ENCODE peak calls at places on chromosome 1, in six cellular contexts. R is stimulated activated CD8-positive, alpha-beta memory T cell treated with anti-CD3 and anti-CD28 coated beads, Interleukin-15, amount 100 ng/mL, for 48 hours; W is NCI-H2029; Q is fibroblast of mammary gland; K is non-pigmented ciliary epithelial cell; V is OCI-LY7. I is an unnamed sample.
A peak's percentile ranks its signal among the peaks of the same experiment; 100 is the strongest.

GRCh38 chr1:5465281-5465680 is 526.9 kb downstream of the NPHP4 start:
- DNase-seq in R (no peak), Q (no peak), W (no peak), V (no peak), K (no peak), I (no peak)

GRCh38 chr1:2156866-2157265 is 37.7 kb downstream of the FAAP20 start:
- DNase-seq in V (no peak), W (no peak), R (no peak), K (no peak), Q (no peak), I (no peak)

GRCh38 chr1:209783338-209783737 is 1.0 kb downstream of the C1orf74 start:
- DNase-seq in K (no peak), R (no peak), W (no peak), V (no peak), Q (no peak), I (no peak)

GRCh38 chr1:224380003-224380402 is 23.3 kb downstream of the CNIH4 start:
- DNase-seq in W (no peak), R (peak; percentile 39), Q (no peak), K (no peak), V (peak; percentile 18), I (peak; percentile 84)

GRCh38 chr1:44368471-44369151 is 13.6 kb upstream of the ERI3 start:
- DNase-seq in Q (no peak), V (no peak), R (no peak), W (no peak), K (no peak), I (no peak)

GRCh38 chr1:91854852-91855251 is 31.1 kb downstream of the TGFBR3 start:
- DNase-seq in W (no peak), R (no peak), K (no peak), Q (no peak), V (no peak), I (no peak)

GRCh38 chr1:12415239-12415543 is 185.4 kb downstream of the VPS13D start:
- DNase-seq in V (no peak), Q (peak; percentile 68), R (no peak), K (no peak), W (no peak), I (no peak)

GRCh38 chr1:89259283-89259971 is 13.2 kb downstream of the GBP5 start:
- DNase-seq in R (peak; percentile 33), K (no peak), W (no peak), Q (no peak), V (no peak), I (peak; percentile 14)

GRCh38 chr1:212782422-212783154 is 9.0 kb downstream of the NSL1 start:
- DNase-seq in W (peak; percentile 14), K (no peak), Q (peak; percentile 62), V (peak; percentile 42), R (no peak), I (peak; percentile 63)

GRCh38 chr1:31761883-31762282 is 2.3 kb downstream of the ADGRB2 start:
- DNase-seq in W (no peak), K (no peak), V (no peak), Q (peak; percentile 66), R (no peak), I (no peak)

GRCh38 chr1:97533358-97533757 is 387.5 kb downstream of the DPYD start:
- DNase-seq in Q (no peak), R (no peak), V (no peak), W (no peak), K (no peak), I (no peak)

GRCh38 chr1:4564083-4564482 is 90.3 kb upstream of the AJAP1 start:
- DNase-seq in V (no peak), W (no peak), Q (no peak), K (no peak), R (no peak), I (no peak)

GRCh38 chr1:243732627-243733026 is 117.4 kb downstream of the AKT3 start:
- DNase-seq in W (peak; percentile 54), K (no peak), R (no peak), V (no peak), Q (no peak), I (no peak)

GRCh38 chr1:192958871-192959270 is 100.3 kb downstream of the UCHL5 start:
- DNase-seq in R (no peak), Q (peak; percentile 86), K (peak; percentile 24), W (no peak), V (no peak), I (no peak)

GRCh38 chr1:151814971-151815545 is 9.8 kb upstream of the LINGO4 start:
- DNase-seq in Q (no peak), V (no peak), W (no peak), K (no peak), R (no peak), I (no peak)

GRCh38 chr1:69139007-69139406 is 428.7 kb upstream of the LRRC7 start:
- DNase-seq in W (no peak), Q (no peak), R (no peak), K (no peak), V (no peak), I (no peak)

GRCh38 chr1:231663211-231663792 is 36.7 kb downstream of the DISC1 start:
- DNase-seq in V (no peak), Q (peak; percentile 30), W (no peak), R (no peak), K (no peak), I (peak; percentile 56)

GRCh38 chr1:205484985-205485967 is 19.2 kb upstream of the CDK18 start:
- DNase-seq in K (no peak), R (peak; percentile 45), V (peak; percentile 84), Q (peak; percentile 54), W (peak; percentile 75), I (peak; percentile 75)

GRCh38 chr1:55483523-55483922 is 268.4 kb upstream of the USP24 start:
- DNase-seq in Q (no peak), W (no peak), V (peak; percentile 0), K (no peak), R (no peak), I (peak; percentile 34)

GRCh38 chr1:78155121-78155520 is 109.4 kb downstream of the GIPC2 start:
- DNase-seq in W (no peak), R (no peak), K (no peak), Q (no peak), V (no peak), I (no peak)

GRCh38 chr1:224199679-224200078 is 16.6 kb downstream of the DEGS1 start:
- DNase-seq in V (no peak), W (no peak), R (no peak), K (no peak), Q (no peak), I (no peak)

GRCh38 chr1:87182611-87183010 is 146.1 kb upstream of the LMO4 start:
- DNase-seq in K (no peak), V (no peak), W (no peak), Q (no peak), R (no peak), I (no peak)

GRCh38 chr1:245880754-245881403 is 626.2 kb downstream of the SMYD3 start:
- DNase-seq in V (no peak), R (no peak), K (peak; percentile 96), Q (peak; percentile 73), W (no peak), I (no peak)

GRCh38 chr1:21295059-21295401 is 4.8 kb upstream of the ECE1 start:
- DNase-seq in R (peak; percentile 58), K (no peak), Q (peak; percentile 80), V (no peak), W (no peak), I (no peak)

GRCh38 chr1:214524824-214525223 is 26.6 kb downstream of the PTPN14 start:
- DNase-seq in V (no peak), W (no peak), K (no peak), R (no peak), Q (peak; percentile 32), I (no peak)

I was measured in KBM-7.